ENCODE peak calls at places on chromosomes 4 and X, in five cellular contexts. O is left ventricle myocardium inferior; H is cardiac muscle cell; Y is CD8-positive, alpha-beta T cell; D is mammary epithelial cell. L is an unnamed sample. For H3K4me1, the result is how much of the 10 kb centered on the place peaks cover.

GRCh38 chrX:155056471-155056870 is 14.5 kb downstream of the CMC4 start:
- DNase-seq in D (no peak), Y (no peak), O (no peak), H (no peak), L (no peak)

GRCh38 chr4:41887322-41887721 is 47.9 kb upstream of the TMEM33 start:
- DNase-seq in H (no peak), O (no peak), D (no peak), Y (no peak), L (no peak)

GRCh38 chr4:26124753-26125236 is 196.0 kb upstream of the RBPJ start:
- DNase-seq in H (no peak), O (no peak), D (no peak), Y (no peak), L (no peak)

GRCh38 chr4:93764647-93765246 is 63.8 kb upstream of the ATOH1 start:
- DNase-seq in O (no peak), D (peak), Y (no peak), H (peak), L (no peak)

GRCh38 chr4:95551653-95552052 is 2.9 kb upstream of the UNC5C start:
- DNase-seq in D (no peak), H (no peak), Y (no peak), O (no peak), L (no peak)

GRCh38 chr4:37324526-37324925 is 80.0 kb downstream of the NWD2 start:
- DNase-seq in O (no peak), D (no peak), Y (no peak), H (no peak), L (no peak)

GRCh38 chrX:110082156-110082555 is 79.2 kb downstream of the TMEM164 start:
- DNase-seq in Y (no peak), D (peak), H (no peak), O (no peak), L (no peak)

GRCh38 chr4:154487144-154487543 is 4.5 kb downstream of the DCHS2 start:
- DNase-seq in H (no peak), D (no peak), Y (no peak), O (no peak), L (no peak)

GRCh38 chrX:386768-387575 is at the start of gene PPP2R3B:
- DNase-seq in Y (peak), O (peak), D (peak), H (peak), L (peak)

GRCh38 chr4:36099509-36099908 is 144.8 kb downstream of the ARAP2 start:
- DNase-seq in D (no peak), Y (no peak), O (no peak), H (no peak), L (no peak)
- H3K4me3 ChIP-seq in D (no peak), Y (no peak), O (no peak), H (no peak), L (no peak)

GRCh38 chrX:129934461-129934860 is 28.5 kb downstream of the UTP14A start:
- DNase-seq in O (no peak), H (no peak), D (no peak), Y (no peak), L (no peak)
- H3K4me1 ChIP-seq in O (under half), H (under half), D (under half), Y (under half), L (under half)

DNA sequence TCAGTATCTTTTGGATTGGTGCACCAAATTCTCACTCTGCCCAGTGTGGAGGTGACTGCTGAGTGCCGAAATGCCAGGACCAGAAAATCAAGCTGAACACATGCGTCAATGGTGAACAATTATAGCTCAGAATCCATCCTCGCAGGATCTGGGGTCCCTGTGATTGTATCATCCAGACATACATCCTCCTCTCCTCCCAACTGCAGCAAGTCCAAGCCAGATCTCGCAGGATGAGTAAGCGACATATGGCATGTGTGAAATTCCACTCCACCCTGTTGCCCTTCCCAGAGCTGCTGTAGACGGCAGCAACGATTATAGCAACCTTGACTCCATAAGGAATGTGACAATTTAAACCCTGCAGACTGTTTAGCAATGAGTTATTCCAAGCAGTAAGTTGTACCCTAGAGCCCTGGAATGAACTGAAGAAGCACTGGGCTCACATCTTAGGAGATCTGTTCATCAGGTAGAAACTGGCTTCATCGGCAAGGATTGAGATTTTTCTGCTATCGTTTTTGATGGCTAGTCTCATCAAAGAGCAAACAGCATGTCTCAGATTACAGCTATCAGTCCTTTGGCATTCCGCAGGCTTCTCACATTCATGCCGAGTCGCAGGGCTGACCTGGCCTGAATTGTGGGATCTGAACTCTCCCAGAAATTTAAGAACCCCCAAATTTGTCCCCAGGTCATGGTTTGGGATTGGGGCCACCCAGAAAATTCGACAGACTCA is 35.5 kb upstream of the SORBS2 start:
- DNase-seq in D (peak), Y (no peak), H (peak), O (peak), L (no peak)
- H3K4me3 ChIP-seq in D (no peak), Y (no peak), H (no peak), O (peak), L (peak)

GRCh38 chrX:39757971-39758370 is 339.8 kb downstream of the BCOR start:
- DNase-seq in H (no peak), Y (no peak), D (no peak), O (no peak), L (no peak)
- H3K4me1 ChIP-seq in H (under half), Y (under half), D (under half), O (under half), L (half or more)

DNA sequence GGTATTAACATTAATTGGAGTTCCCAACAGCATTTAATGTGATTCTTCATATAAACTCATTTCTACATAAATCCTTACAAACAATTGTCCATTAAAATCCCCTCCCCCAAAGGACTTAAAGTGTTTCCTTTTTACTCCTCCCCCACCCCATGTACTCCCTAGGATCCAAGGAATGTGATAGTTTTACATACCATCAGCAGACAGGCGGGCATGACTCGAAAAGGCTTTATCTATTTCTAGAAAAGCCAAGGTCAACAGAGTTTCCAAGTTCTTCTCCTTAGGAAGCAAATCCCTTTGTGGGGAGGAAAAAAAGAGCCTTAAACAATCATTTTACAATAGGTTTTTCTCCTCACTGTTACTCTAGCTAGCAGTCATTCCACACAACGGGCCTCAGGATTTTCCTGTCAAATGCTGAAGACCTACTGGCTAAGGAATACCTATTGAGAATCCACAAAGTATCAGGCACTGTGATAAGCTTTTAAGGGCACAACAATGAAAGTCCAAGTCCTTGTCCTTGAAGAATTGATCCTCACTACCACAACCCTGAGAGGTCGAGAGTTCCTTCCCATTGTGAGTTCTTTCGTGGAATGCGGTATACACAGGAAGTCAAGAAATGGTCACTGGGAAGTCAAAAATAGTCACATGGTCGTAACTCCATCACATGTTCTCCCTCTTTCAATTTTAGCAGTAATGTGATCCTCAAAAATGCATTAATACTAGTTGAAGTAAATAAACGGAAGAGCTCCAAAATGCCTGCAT is 7.2 kb downstream of the PPM1K start:
- DNase-seq in H (no peak), D (no peak), Y (no peak), O (no peak), L (no peak)
- H3K4me3 ChIP-seq in H (no peak), D (no peak), Y (no peak), O (peak), L (no peak)

GRCh38 chrX:56763556-56764152 is 34.6 kb downstream of the NBDY start:
- DNase-seq in D (peak), O (no peak), Y (no peak), H (no peak), L (no peak)

GRCh38 chrX:56764975-56765791 is 36.1 kb downstream of the NBDY start:
- DNase-seq in Y (no peak), D (no peak), O (no peak), H (no peak), L (no peak)

GRCh38 chrX:56764153-56764974 is 35.3 kb downstream of the NBDY start:
- DNase-seq in O (no peak), Y (peak), D (peak), H (peak), L (peak)

GRCh38 chrX:56765816-56766553 is 36.9 kb downstream of the NBDY start:
- DNase-seq in D (no peak), Y (no peak), O (no peak), H (no peak), L (no peak)

GRCh38 chrX:56766554-56767412 is 37.7 kb downstream of the NBDY start:
- DNase-seq in H (no peak), O (no peak), Y (no peak), D (no peak), L (no peak)
- H3K4me1 ChIP-seq in H (under half), O (under half), Y (under half), D (under half), L (under half)

DNA sequence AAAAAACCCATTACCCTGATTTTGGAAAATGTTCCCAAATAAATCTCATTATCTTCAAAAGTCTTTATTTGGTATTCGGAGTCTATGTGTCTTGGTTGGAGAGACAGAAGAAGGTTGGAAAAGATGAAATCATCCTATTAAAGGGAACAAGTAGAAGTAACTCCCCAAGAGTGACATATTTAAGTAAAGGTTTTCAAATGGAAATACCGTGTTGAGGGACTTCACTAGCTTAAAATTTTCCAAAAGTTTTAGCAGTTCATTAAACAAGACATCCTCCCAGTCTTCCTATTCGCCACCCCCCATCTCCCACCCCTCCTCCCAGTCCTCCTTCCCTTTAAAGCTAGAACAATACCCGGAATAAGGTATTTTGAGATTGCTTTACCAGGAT is 62.7 kb upstream of the CCDC160 start:
- DNase-seq in Y (no peak), O (no peak), H (no peak), D (no peak), L (no peak)
- H3K4me3 ChIP-seq in Y (no peak), O (no peak), H (peak), D (no peak), L (no peak)

GRCh38 chr4:174450051-174450450 is 72.2 kb downstream of the HPGD start:
- DNase-seq in D (no peak), H (no peak), O (no peak), Y (no peak), L (no peak)
- H3K4me1 ChIP-seq in D (under half), H (under half), O (under half), Y (under half), L (under half)

DNA sequence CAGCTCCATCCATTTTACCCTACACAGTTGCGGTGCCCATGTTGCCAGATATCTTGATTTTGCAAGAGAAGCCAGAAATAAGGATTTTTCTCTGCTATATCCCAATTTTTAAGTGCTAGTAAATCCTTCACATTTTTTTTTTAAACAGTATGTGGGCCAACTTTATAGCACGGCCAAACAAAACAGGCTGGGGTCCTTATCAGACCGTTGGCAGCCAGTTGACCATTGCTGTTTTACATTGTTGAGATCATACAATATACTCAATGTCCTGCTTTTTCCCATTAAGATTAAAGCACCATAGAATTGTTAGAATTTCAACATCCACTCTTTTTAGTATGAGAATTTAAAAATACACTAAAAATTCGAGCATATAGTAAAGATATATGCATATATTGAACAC is 150.9 kb downstream of the SPCS3 start:
- DNase-seq in O (no peak), D (no peak), H (no peak), Y (no peak), L (no peak)
- H3K4me3 ChIP-seq in O (no peak), D (no peak), H (no peak), Y (no peak), L (no peak)